ENCODE peak calls at places on chromosomes 5 and 9, in four cellular contexts. One of them, this sample, is unnamed.

GRCh38 chr9:127158995-127159801 is 36.8 kb upstream of the ANGPTL2 start:
- DNase-seq in GM12878: no peak
- DNase-seq in HepG2: peak; percentile 76
- DNase-seq in K562: no peak
- DNase-seq in this sample: peak; percentile 63

GRCh38 chr9:6584881-6585597 is 60.5 kb downstream of the GLDC start:
- DNase-seq in GM12878: no peak
- DNase-seq in HepG2: peak; percentile 19
- DNase-seq in K562: no peak
- DNase-seq in this sample: no peak

GRCh38 chr5:98301567-98301966 is 471.9 kb upstream of the RGMB start:
- DNase-seq in GM12878: no peak
- DNase-seq in HepG2: no peak
- DNase-seq in K562: no peak
- DNase-seq in this sample: no peak

GRCh38 chr9:109518621-109519335 is 20.7 kb upstream of the PTPN3 start:
- DNase-seq in GM12878: no peak
- DNase-seq in HepG2: no peak
- DNase-seq in K562: no peak
- DNase-seq in this sample: no peak

GRCh38 chr9:90578116-90578815 is 64.4 kb downstream of the DIRAS2 start:
- DNase-seq in GM12878: no peak
- DNase-seq in HepG2: no peak
- DNase-seq in K562: no peak
- DNase-seq in this sample: no peak

GRCh38 chr5:160293901-160294561 is 18.3 kb downstream of the CCNJL start:
- DNase-seq in GM12878: no peak
- DNase-seq in HepG2: peak; percentile 9
- DNase-seq in K562: no peak
- DNase-seq in this sample: no peak

GRCh38 chr5:71679714-71680113 is 39.4 kb upstream of the CARTPT start:
- DNase-seq in GM12878: no peak
- DNase-seq in HepG2: no peak
- DNase-seq in K562: no peak
- DNase-seq in this sample: no peak

GRCh38 chr9:124835026-124835501 is 18.2 kb upstream of the WDR38 start:
- DNase-seq in GM12878: no peak
- DNase-seq in HepG2: peak; percentile 36
- DNase-seq in K562: no peak
- DNase-seq in this sample: no peak

GRCh38 chr5:9774472-9775079 is 144.4 kb upstream of the TAS2R1 start:
- DNase-seq in GM12878: no peak
- DNase-seq in HepG2: peak; percentile 3
- DNase-seq in K562: no peak
- DNase-seq in this sample: peak; percentile 27

GRCh38 chr9:114616684-114617520 is 5.8 kb downstream of the TMEM268 start:
- DNase-seq in GM12878: peak; percentile 72
- DNase-seq in HepG2: no peak
- DNase-seq in K562: peak; percentile 52
- DNase-seq in this sample: no peak

DNA sequence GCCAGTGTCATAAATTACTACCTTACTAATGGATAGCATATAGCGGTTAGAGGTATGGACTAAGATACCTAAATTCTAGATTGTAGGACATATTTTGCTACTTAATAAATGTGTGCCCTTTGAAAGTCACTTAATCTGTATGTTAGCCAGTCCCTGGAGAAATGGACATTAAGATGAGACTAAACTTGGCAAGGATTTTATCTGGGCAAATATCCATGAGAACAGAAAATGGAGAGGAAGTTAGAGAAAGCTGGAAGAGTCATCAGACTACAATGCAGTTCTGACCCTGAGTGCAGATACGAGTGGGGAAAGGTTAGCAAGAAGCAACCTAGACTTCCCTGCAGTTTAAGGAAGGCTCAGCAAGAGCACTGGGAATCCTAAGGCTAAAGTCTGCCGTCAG is 33.0 kb downstream of the TBCA start:
- DNase-seq in GM12878: no peak
- DNase-seq in HepG2: no peak
- DNase-seq in K562: no peak
- DNase-seq in this sample: no peak
- TF ChIP-seq CREM in GM12878: no peak
- TF ChIP-seq CREM in HepG2: no peak
- TF ChIP-seq CREM in K562: no peak
- TF ChIP-seq CREM in this sample: no peak

DNA sequence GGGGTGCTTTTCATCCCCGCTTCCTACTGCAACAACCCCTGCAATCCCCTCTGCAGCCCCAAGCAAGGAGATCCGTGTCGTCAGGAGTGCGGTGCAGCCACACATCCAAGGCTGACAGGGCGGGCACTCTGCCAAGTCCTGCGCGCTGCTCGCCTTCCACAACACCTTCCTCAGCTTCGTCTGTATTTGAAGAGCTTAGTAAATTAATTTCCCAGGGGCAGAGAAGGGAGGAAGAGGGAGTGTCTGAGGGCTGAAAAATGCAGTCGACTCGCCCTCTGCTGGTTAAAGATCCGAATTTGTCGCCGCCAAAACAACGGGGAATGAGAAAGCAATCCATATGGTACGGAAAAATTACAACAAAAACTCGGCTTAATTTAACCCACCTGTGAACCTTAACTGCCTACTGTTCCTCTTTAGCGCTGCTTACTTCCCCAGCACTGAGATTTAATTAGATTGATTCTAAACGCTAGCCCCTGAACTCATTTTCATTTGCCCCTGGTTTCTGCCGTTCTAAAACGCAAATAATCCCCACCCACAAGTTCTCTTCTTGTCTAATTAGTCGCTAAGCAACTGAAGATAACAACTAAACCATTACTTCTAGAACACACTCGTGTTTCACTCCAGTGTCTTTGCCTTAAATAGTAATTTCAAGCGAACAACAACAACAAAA is 10.9 kb upstream of the PCDHB1 start:
- DNase-seq in GM12878: no peak
- DNase-seq in HepG2: no peak
- DNase-seq in K562: no peak
- DNase-seq in this sample: peak; percentile 77
- TF ChIP-seq CTCF in GM12878: no peak
- TF ChIP-seq CTCF in HepG2: peak; percentile 30
- TF ChIP-seq CTCF in K562: no peak
- TF ChIP-seq CTCF in this sample: peak; percentile 55

GRCh38 chr5:154393850-154394249 is 51.9 kb upstream of the SAP30L start:
- DNase-seq in GM12878: no peak
- DNase-seq in HepG2: no peak
- DNase-seq in K562: no peak
- DNase-seq in this sample: no peak

GRCh38 chr5:154391788-154392187 is 54.0 kb upstream of the SAP30L start:
- DNase-seq in GM12878: no peak
- DNase-seq in HepG2: no peak
- DNase-seq in K562: no peak
- DNase-seq in this sample: no peak

GRCh38 chr5:154395407-154396106 is 50.2 kb upstream of the SAP30L start:
- DNase-seq in GM12878: no peak
- DNase-seq in HepG2: no peak
- DNase-seq in K562: no peak
- DNase-seq in this sample: peak; percentile 67

GRCh38 chr5:154396128-154396527 is 49.7 kb upstream of the SAP30L start:
- DNase-seq in GM12878: no peak
- DNase-seq in HepG2: no peak
- DNase-seq in K562: no peak
- DNase-seq in this sample: no peak

GRCh38 chr5:154394328-154394727 is 51.5 kb upstream of the SAP30L start:
- DNase-seq in GM12878: no peak
- DNase-seq in HepG2: no peak
- DNase-seq in K562: no peak
- DNase-seq in this sample: no peak
- TF ChIP-seq CREB1 in GM12878: no peak
- TF ChIP-seq CREB1 in HepG2: no peak
- TF ChIP-seq CREB1 in K562: no peak
- TF ChIP-seq CREB1 in this sample: no peak

DNA sequence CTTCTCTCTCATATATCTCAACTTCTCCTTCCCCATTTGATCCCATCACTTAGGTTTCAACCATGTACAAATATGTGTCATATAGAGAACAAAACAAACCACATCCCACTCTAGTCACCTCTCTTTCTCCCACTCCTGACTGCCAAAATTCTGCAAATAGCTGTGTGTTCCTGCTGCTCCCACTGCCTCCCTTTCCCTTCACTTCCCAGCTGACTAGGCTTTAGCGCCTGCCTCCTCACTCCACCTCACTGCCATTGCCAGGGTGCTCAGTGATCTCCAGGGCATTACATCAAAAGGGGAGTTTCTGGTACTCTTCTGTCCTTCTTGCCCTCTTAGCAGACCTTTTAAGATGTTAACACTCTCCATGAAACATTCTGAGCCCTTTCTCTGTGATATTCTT is 675.4 kb upstream of the DMAC1 start:
- DNase-seq in GM12878: no peak
- DNase-seq in HepG2: no peak
- DNase-seq in K562: no peak
- DNase-seq in this sample: no peak
- TF ChIP-seq CREM in GM12878: no peak
- TF ChIP-seq CREM in HepG2: no peak
- TF ChIP-seq CREM in K562: no peak
- TF ChIP-seq CREM in this sample: no peak

GRCh38 chr9:136400038-136400834 is at the start of gene SNAPC4:
- DNase-seq in GM12878: peak; percentile 40
- DNase-seq in HepG2: peak; percentile 77
- DNase-seq in K562: peak; percentile 93
- DNase-seq in this sample: peak; percentile 91

GRCh38 chr9:136399176-136400037 is 563 bp downstream of the SNAPC4 start:
- DNase-seq in GM12878: no peak
- DNase-seq in HepG2: no peak
- DNase-seq in K562: no peak
- DNase-seq in this sample: peak; percentile 28

GRCh38 chr9:136402067-136402466 is 2.1 kb upstream of the SNAPC4 start:
- DNase-seq in GM12878: no peak
- DNase-seq in HepG2: no peak
- DNase-seq in K562: no peak
- DNase-seq in this sample: no peak

GRCh38 chr9:136403538-136403914 is 3.6 kb upstream of the SNAPC4 start:
- DNase-seq in GM12878: peak; percentile 51
- DNase-seq in HepG2: no peak
- DNase-seq in K562: no peak
- DNase-seq in this sample: no peak

DNA sequence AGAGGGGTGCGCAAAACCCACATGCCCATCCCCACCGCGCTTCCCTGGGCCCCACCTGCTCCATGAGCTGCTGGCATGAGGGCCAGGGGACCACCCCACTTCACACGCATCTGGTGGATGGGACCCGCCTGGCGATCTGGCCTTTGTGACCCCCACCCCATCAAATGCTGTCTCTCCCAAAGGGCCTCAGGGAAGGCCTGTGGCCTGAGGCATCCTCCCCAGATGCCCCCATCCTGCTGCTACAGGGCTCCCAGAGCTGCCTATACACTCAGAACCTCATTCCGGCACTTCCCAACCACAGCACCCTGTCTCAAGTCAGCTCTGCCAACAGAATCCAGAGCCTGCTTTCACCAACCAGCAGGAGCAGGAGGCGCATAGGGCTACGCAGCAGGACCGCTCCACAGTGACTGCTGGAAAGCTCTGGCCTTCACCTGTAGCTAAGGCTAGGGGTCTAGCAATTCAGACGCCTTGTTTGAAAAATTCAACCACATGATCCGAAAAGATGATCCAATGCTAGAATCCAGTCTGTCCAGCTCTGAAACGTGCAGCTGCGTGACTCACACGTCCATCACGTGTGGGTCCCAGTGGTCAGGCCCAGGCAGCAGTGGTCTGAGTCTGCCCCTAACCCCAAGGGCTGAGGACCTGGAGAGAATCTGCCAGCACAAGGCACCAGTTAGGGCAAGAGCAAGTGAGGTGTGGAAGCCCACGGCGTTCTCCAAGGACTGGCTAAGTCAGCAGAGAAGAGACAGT is 1.4 kb upstream of the SNAPC4 start:
- DNase-seq in GM12878: no peak
- DNase-seq in HepG2: no peak
- DNase-seq in K562: no peak
- DNase-seq in this sample: no peak
- TF ChIP-seq CTCF in GM12878: no peak
- TF ChIP-seq CTCF in HepG2: no peak
- TF ChIP-seq CTCF in K562: no peak
- TF ChIP-seq CTCF in this sample: no peak